ENCODE peak calls at places on chromosomes 3 and 15, in four cellular contexts. C, O, R and P are unnamed samples.

GRCh38 chr3:182490601-182491485 is 302.5 kb upstream of the ATP11B start:
- DNase-seq in R (no peak), O (no peak), C (no peak), P (no peak)

GRCh38 chr3:48157215-48157840 is 30.9 kb downstream of the CDC25A start:
- DNase-seq in R (no peak), C (no peak), O (no peak), P (no peak)

GRCh38 chr3:149005424-149005823 is 14.1 kb downstream of the GYG1 start:
- DNase-seq in O (no peak), R (no peak), C (no peak), P (no peak)

GRCh38 chr3:51682079-51682478 is 11.0 kb downstream of the TEX264 start:
- DNase-seq in R (no peak), O (peak), C (peak), P (peak)

GRCh38 chr3:159451067-159451466 is 537.6 kb upstream of the IL12A start:
- DNase-seq in R (no peak), O (no peak), C (no peak), P (no peak)

GRCh38 chr15:76146808-76147207 is 87.0 kb downstream of the TMEM266 start:
- DNase-seq in O (no peak), R (no peak), C (no peak), P (no peak)

GRCh38 chr15:40161693-40162401 is 978 bp downstream of the BUB1B start:
- DNase-seq in C (no peak), O (no peak), R (no peak), P (no peak)

GRCh38 chr15:81940467-81941451 is 105.1 kb downstream of the MEX3B start:
- DNase-seq in R (no peak), O (no peak), C (no peak), P (no peak)

GRCh38 chr3:78995087-78995486 is 772.7 kb downstream of the ROBO1 start:
- DNase-seq in C (no peak), O (no peak), R (no peak), P (no peak)

GRCh38 chr3:111252795-111253194 is 181.2 kb downstream of the NECTIN3 start:
- DNase-seq in O (peak), C (no peak), R (no peak), P (no peak)

GRCh38 chr3:146334151-146334550 is 83.2 kb upstream of the PLSCR4 start:
- DNase-seq in R (no peak), O (no peak), C (no peak), P (no peak)

GRCh38 chr3:122313261-122313660 is 11.8 kb upstream of the CSTA start:
- DNase-seq in O (no peak), C (no peak), R (no peak), P (no peak)

GRCh38 chr3:16865335-16865734 is 19.4 kb upstream of the PLCL2 start:
- DNase-seq in O (no peak), R (no peak), C (no peak), P (no peak)

GRCh38 chr3:71488391-71488809 is 95.1 kb downstream of the FOXP1 start:
- DNase-seq in R (no peak), O (no peak), C (no peak), P (no peak)

GRCh38 chr15:48466825-48467224 is 135.6 kb downstream of the DUT start:
- DNase-seq in O (no peak), C (no peak), R (no peak), P (no peak)

GRCh38 chr15:69712999-69713398 is 260.4 kb downstream of the RPLP1 start:
- DNase-seq in R (no peak), O (no peak), C (no peak), P (no peak)

GRCh38 chr3:57555316-57555715 is 758 bp upstream of the PDE12 start:
- DNase-seq in C (no peak), R (no peak), O (no peak), P (no peak)

GRCh38 chr15:47870300-47870955 is 153.1 kb downstream of the SEMA6D start:
- DNase-seq in R (no peak), C (no peak), O (no peak), P (no peak)

GRCh38 chr3:23949784-23950183 is 4.7 kb downstream of the NR1D2 start:
- DNase-seq in R (no peak), O (peak), C (no peak), P (peak)

GRCh38 chr3:187798531-187799520 is 53.6 kb upstream of the BCL6 start:
- DNase-seq in R (no peak), C (no peak), O (no peak), P (peak)

GRCh38 chr15:88657326-88658069 is 18.7 kb downstream of the ISG20 start:
- DNase-seq in C (no peak), O (peak), R (no peak), P (peak)

DNA sequence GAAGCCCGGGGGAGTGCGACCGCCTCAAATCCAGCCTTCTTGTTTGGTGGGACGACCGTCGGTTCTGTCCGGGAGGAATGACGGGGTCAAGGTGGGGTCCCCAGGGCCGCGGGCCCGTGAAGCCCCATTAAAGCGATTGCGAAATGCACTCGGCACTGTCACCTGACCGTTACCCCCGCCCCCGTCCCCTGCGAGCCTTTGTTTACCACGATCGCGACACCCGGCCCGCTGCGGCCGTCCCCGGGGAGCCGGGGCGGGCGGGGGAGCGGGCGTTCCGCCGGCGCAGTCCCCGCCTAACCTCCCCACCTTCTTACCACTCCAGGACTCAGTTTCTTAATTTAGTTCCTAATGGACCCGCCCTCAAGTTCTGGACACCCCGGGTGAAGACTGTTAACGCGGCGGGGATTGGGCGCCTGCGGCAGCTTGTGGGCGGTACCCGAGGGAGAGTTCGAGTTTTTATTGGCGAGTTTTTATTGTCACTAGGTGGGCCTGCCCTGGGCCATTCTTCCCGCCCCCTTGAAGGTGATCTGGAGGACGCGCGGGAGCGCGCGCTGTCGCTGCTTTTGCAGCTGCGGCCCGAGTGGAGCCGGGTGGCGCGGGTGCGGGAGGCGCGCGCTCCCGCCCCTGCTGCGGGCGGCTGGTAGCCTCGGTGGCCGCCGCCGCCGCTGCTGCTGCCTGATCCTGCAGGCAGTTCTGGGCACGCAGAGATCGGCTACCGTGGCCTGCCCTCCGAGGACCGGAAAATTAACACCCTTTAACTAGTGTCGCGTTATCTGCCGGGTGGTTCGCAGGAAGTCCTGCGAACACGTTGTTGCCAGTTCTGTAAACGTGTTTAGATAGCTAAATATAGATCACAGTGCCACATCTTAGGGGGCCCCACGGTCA is 1.0 kb downstream of the KLHL24 start:
- DNase-seq in R (peak), O (peak), C (peak), P (peak)
- TF ChIP-seq POLR2A in R (peak), O (peak), C (peak), P (peak)

GRCh38 chr15:41417812-41418211 is 917 bp downstream of the RTF1 start:
- DNase-seq in C (no peak), O (no peak), R (no peak), P (no peak)

GRCh38 chr15:41417418-41417811 is 520 bp downstream of the RTF1 start:
- DNase-seq in C (peak), R (no peak), O (peak), P (peak)

GRCh38 chr15:41411441-41411840 is 5.5 kb upstream of the RTF1 start:
- DNase-seq in O (no peak), C (no peak), R (no peak), P (no peak)

GRCh38 chr15:41416162-41416741 is 643 bp upstream of the RTF1 start:
- DNase-seq in R (no peak), C (peak), O (no peak), P (no peak)

GRCh38 chr15:41416742-41417417 is at the start of gene RTF1:
- DNase-seq in R (peak), C (peak), O (peak), P (peak)
- TF ChIP-seq POLR2A in R (no peak), C (peak), O (peak), P (no peak)

DNA sequence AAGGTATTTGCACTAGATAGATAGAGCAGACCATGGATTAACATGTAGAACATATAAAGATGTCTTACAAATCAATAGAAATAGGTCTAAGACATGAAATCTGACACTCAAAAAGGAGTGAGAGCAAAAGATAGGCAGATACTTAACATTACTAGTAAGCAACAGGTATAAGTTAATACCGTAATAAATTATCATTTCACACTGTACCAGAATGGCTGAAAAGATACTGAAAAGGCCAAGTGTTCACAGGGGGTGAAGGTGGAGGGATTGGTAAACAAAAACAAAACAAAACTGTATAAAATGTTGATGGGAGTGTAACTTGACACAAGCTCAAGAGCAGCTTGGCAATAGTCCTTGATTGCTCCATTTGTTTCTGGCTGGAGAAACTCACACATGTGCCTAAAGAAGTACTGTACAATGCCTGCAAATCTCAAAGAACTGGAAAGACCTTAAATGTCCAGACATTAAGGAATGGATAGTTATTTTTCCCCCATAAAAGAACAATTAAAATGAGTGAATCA is 3.5 kb downstream of the NSMCE3 start:
- DNase-seq in R (no peak), C (no peak), O (no peak), P (no peak)
- TF ChIP-seq POLR2A in R (no peak), C (no peak), O (no peak), P (no peak)

GRCh38 chr3:156910022-156910421 is 83.9 kb downstream of the LEKR1 start:
- DNase-seq in C (no peak), O (no peak), R (no peak), P (no peak)
- TF ChIP-seq POLR2A in C (no peak), O (no peak), R (no peak), P (no peak)

GRCh38 chr15:74937602-74938371 is at the start of gene COX5A:
- DNase-seq in C (peak), R (peak), O (peak), P (peak)
- TF ChIP-seq POLR2A in C (peak), R (no peak), O (peak), P (no peak)

GRCh38 chr15:41906608-41907007 is 12.8 kb upstream of the SPTBN5 start:
- DNase-seq in R (no peak), C (no peak), O (no peak), P (no peak)

GRCh38 chr15:41903782-41904181 is 9.9 kb upstream of the SPTBN5 start:
- DNase-seq in O (no peak), R (no peak), C (no peak), P (no peak)

GRCh38 chr15:41900526-41901380 is 6.9 kb upstream of the SPTBN5 start:
- DNase-seq in O (no peak), R (no peak), C (no peak), P (peak)

GRCh38 chr15:41905360-41905793 is 11.5 kb upstream of the SPTBN5 start:
- DNase-seq in C (no peak), R (no peak), O (no peak), P (no peak)

GRCh38 chr15:41904487-41905359 is 10.9 kb upstream of the SPTBN5 start:
- DNase-seq in C (peak), O (peak), R (no peak), P (peak)
- TF ChIP-seq POLR2A in C (no peak), O (no peak), R (no peak), P (no peak)

GRCh38 chr3:130892759-130893239 is 1.1 kb upstream of the ATP2C1 start:
- DNase-seq in R (no peak), O (peak), C (peak), P (peak)
- TF ChIP-seq POLR2A in R (no peak), O (no peak), C (no peak), P (no peak)